ENCODE peak calls at places on chromosome 17, in six cellular contexts. B is stimulated activated naive CD4-positive, alpha-beta T cell treated with Interleukin-2 at 50 U/mL for 16 hours; Y is T-helper 2 cell; D is activated CD4-positive, alpha-beta T cell treated with anti-CD3 and anti-CD28 coated beads for 24 hours; E is stimulated activated CD4-positive, alpha-beta T cell treated with anti-CD3 and anti-CD28 coated beads, TNF-alpha, amount 100 ng/mL, for 1 hour; Q is stimulated activated CD8-positive, alpha-beta memory T cell treated with anti-CD3 and anti-CD28 coated beads, Interleukin-4, amount 100 ng/mL, for 24 hours. R is an unnamed sample.

GRCh38 chr17:78345172-78345571 is 14.7 kb downstream of the SOCS3 start:
- DNase-seq in B (no peak), Y (no peak), D (no peak), E (no peak), Q (no peak), R (no peak)

GRCh38 chr17:38739305-38739704 is 8.8 kb downstream of the PCGF2 start:
- DNase-seq in B (no peak), Y (no peak), D (no peak), E (no peak), Q (no peak), R (no peak)

GRCh38 chr17:55390364-55390977 is 31.2 kb downstream of the MMD start:
- DNase-seq in B (no peak), Y (no peak), D (no peak), E (no peak), Q (no peak), R (no peak)

GRCh38 chr17:4175921-4176802 is 33.2 kb downstream of the CYB5D2 start:
- DNase-seq in B (peak), Y (no peak), D (no peak), E (peak), Q (no peak), R (no peak)

GRCh38 chr17:48439875-48440505 is 10.0 kb upstream of the SKAP1 start:
- DNase-seq in B (peak), Y (no peak), D (peak), E (no peak), Q (no peak), R (no peak)

GRCh38 chr17:79866791-79867190 is 27.6 kb upstream of the CBX4 start:
- DNase-seq in B (no peak), Y (no peak), D (no peak), E (no peak), Q (no peak), R (no peak)

GRCh38 chr17:57902117-57902799 is 52.4 kb upstream of the MRPS23 start:
- DNase-seq in B (no peak), Y (no peak), D (no peak), E (no peak), Q (no peak), R (no peak)

GRCh38 chr17:71632328-71632727 is 488.5 kb upstream of the SOX9 start:
- DNase-seq in B (no peak), Y (no peak), D (no peak), E (no peak), Q (no peak), R (peak)

GRCh38 chr17:4176803-4177472 is 33.9 kb downstream of the CYB5D2 start:
- DNase-seq in B (no peak), Y (no peak), D (no peak), E (no peak), Q (no peak), R (no peak)

GRCh38 chr17:5667871-5668270 is 83.6 kb upstream of the NLRP1 start:
- DNase-seq in B (no peak), Y (no peak), D (no peak), E (no peak), Q (no peak), R (peak)

GRCh38 chr17:81701288-81702071 is 1.7 kb upstream of the MRPL12 start:
- DNase-seq in B (peak), Y (no peak), D (no peak), E (no peak), Q (no peak), R (no peak)

GRCh38 chr17:8745586-8746500 is 1.2 kb upstream of the CCDC42 start:
- DNase-seq in B (peak), Y (peak), D (peak), E (peak), Q (peak), R (peak)

GRCh38 chr17:64110436-64111152 is 19.4 kb downstream of the ERN1 start:
- DNase-seq in B (no peak), Y (no peak), D (no peak), E (no peak), Q (no peak), R (no peak)

GRCh38 chr17:3887811-3888210 is 5.0 kb downstream of the CAMKK1 start:
- DNase-seq in B (no peak), Y (no peak), D (no peak), E (no peak), Q (no peak), R (no peak)

GRCh38 chr17:43784628-43785101 is 4.4 kb downstream of the CFAP97D1 start:
- DNase-seq in B (no peak), Y (no peak), D (no peak), E (no peak), Q (no peak), R (peak)

GRCh38 chr17:22462461-22462860 is 770.1 kb downstream of the KCNJ18 start:
- DNase-seq in B (no peak), Y (no peak), D (no peak), E (no peak), Q (no peak), R (no peak)

GRCh38 chr17:31308372-31308905 is 5.4 kb downstream of the EVI2B start:
- DNase-seq in B (no peak), Y (no peak), D (no peak), E (no peak), Q (no peak), R (no peak)

GRCh38 chr17:49338883-49339282 is 23.2 kb downstream of the ZNF652 start:
- DNase-seq in B (no peak), Y (no peak), D (no peak), E (no peak), Q (no peak), R (no peak)

R was measured in AG08395.